ENCODE peak calls at places on chromosomes 2 and 18, in seven cellular contexts. One of them, this sample, is unnamed.

GRCh38 chr2:220504890-220505564 is 877.6 kb downstream of the SLC4A3 start:
- ATAC-seq in IMR-90: peak; percentile 94
- ATAC-seq in heart left ventricle: no peak
- ATAC-seq in right lobe of liver: no peak
- ATAC-seq in pancreas: peak; percentile 80
- ATAC-seq in upper lobe of right lung: peak; percentile 82
- ATAC-seq in CD8-positive, alpha-beta T cell: no peak
- ATAC-seq in this sample: no peak

GRCh38 chr2:130727286-130727924 is 1.5 kb upstream of the GPR148 start:
- ATAC-seq in IMR-90: peak; percentile 97
- ATAC-seq in heart left ventricle: peak; percentile 97
- ATAC-seq in right lobe of liver: peak; percentile 67
- ATAC-seq in pancreas: peak; percentile 96
- ATAC-seq in upper lobe of right lung: peak; percentile 94
- ATAC-seq in CD8-positive, alpha-beta T cell: peak; percentile 96
- ATAC-seq in this sample: peak; percentile 95

GRCh38 chr18:38413202-38413601 is 847.6 kb upstream of the CELF4 start:
- ATAC-seq in IMR-90: no peak
- ATAC-seq in heart left ventricle: no peak
- ATAC-seq in right lobe of liver: no peak
- ATAC-seq in pancreas: no peak
- ATAC-seq in upper lobe of right lung: peak; percentile 52
- ATAC-seq in CD8-positive, alpha-beta T cell: no peak
- ATAC-seq in this sample: no peak

GRCh38 chr18:8049147-8049546 is 482.0 kb downstream of the PTPRM start:
- ATAC-seq in IMR-90: peak; percentile 75
- ATAC-seq in heart left ventricle: no peak
- ATAC-seq in right lobe of liver: no peak
- ATAC-seq in pancreas: peak; percentile 43
- ATAC-seq in upper lobe of right lung: no peak
- ATAC-seq in CD8-positive, alpha-beta T cell: no peak
- ATAC-seq in this sample: no peak

GRCh38 chr2:48228345-48228684 is 301.6 kb upstream of the STON1 start:
- ATAC-seq in IMR-90: no peak
- ATAC-seq in heart left ventricle: no peak
- ATAC-seq in right lobe of liver: no peak
- ATAC-seq in pancreas: no peak
- ATAC-seq in upper lobe of right lung: no peak
- ATAC-seq in CD8-positive, alpha-beta T cell: no peak
- ATAC-seq in this sample: no peak

GRCh38 chr18:45637546-45638327 is 22.5 kb downstream of the SLC14A2 start:
- ATAC-seq in IMR-90: peak; percentile 49
- ATAC-seq in heart left ventricle: no peak
- ATAC-seq in right lobe of liver: no peak
- ATAC-seq in pancreas: no peak
- ATAC-seq in upper lobe of right lung: peak; percentile 35
- ATAC-seq in CD8-positive, alpha-beta T cell: no peak
- ATAC-seq in this sample: peak; percentile 92

GRCh38 chr2:182866095-182866460 is 359 bp downstream of the FRZB start:
- ATAC-seq in IMR-90: peak; percentile 22
- ATAC-seq in heart left ventricle: peak; percentile 40
- ATAC-seq in right lobe of liver: peak; percentile 8
- ATAC-seq in pancreas: no peak
- ATAC-seq in upper lobe of right lung: peak; percentile 42
- ATAC-seq in CD8-positive, alpha-beta T cell: no peak
- ATAC-seq in this sample: peak; percentile 32

GRCh38 chr18:12377556-12378553 is 828 bp upstream of the AFG3L2 start:
- ATAC-seq in IMR-90: peak; percentile 84
- ATAC-seq in heart left ventricle: no peak
- ATAC-seq in right lobe of liver: no peak
- ATAC-seq in pancreas: no peak
- ATAC-seq in upper lobe of right lung: no peak
- ATAC-seq in CD8-positive, alpha-beta T cell: no peak
- ATAC-seq in this sample: peak; percentile 91

GRCh38 chr2:150143087-150143536 is 344.4 kb downstream of the RND3 start:
- ATAC-seq in IMR-90: peak; percentile 21
- ATAC-seq in heart left ventricle: no peak
- ATAC-seq in right lobe of liver: no peak
- ATAC-seq in pancreas: no peak
- ATAC-seq in upper lobe of right lung: peak; percentile 91
- ATAC-seq in CD8-positive, alpha-beta T cell: no peak
- ATAC-seq in this sample: no peak

GRCh38 chr2:144904612-144905011 is 384.7 kb upstream of the ZEB2 start:
- ATAC-seq in IMR-90: no peak
- ATAC-seq in heart left ventricle: no peak
- ATAC-seq in right lobe of liver: no peak
- ATAC-seq in pancreas: no peak
- ATAC-seq in upper lobe of right lung: no peak
- ATAC-seq in CD8-positive, alpha-beta T cell: no peak
- ATAC-seq in this sample: no peak

GRCh38 chr18:56298935-56299334 is 339.5 kb downstream of the TXNL1 start:
- ATAC-seq in IMR-90: no peak
- ATAC-seq in heart left ventricle: no peak
- ATAC-seq in right lobe of liver: no peak
- ATAC-seq in pancreas: peak; percentile 47
- ATAC-seq in upper lobe of right lung: no peak
- ATAC-seq in CD8-positive, alpha-beta T cell: no peak
- ATAC-seq in this sample: no peak

GRCh38 chr18:596288-596881 is 403 bp upstream of the CLUL1 start:
- ATAC-seq in IMR-90: no peak
- ATAC-seq in heart left ventricle: peak; percentile 38
- ATAC-seq in right lobe of liver: peak; percentile 88
- ATAC-seq in pancreas: peak; percentile 94
- ATAC-seq in upper lobe of right lung: peak; percentile 91
- ATAC-seq in CD8-positive, alpha-beta T cell: peak; percentile 66
- ATAC-seq in this sample: no peak

GRCh38 chr2:171553858-171554257 is 31.6 kb downstream of the CYBRD1 start:
- ATAC-seq in IMR-90: no peak
- ATAC-seq in heart left ventricle: no peak
- ATAC-seq in right lobe of liver: peak; percentile 96
- ATAC-seq in pancreas: no peak
- ATAC-seq in upper lobe of right lung: peak; percentile 22
- ATAC-seq in CD8-positive, alpha-beta T cell: no peak
- ATAC-seq in this sample: no peak

GRCh38 chr2:118687698-118688097 is 159.8 kb downstream of the EN1 start:
- ATAC-seq in IMR-90: no peak
- ATAC-seq in heart left ventricle: peak; percentile 54
- ATAC-seq in right lobe of liver: no peak
- ATAC-seq in pancreas: no peak
- ATAC-seq in upper lobe of right lung: no peak
- ATAC-seq in CD8-positive, alpha-beta T cell: no peak
- ATAC-seq in this sample: no peak

GRCh38 chr18:34773961-34774754 is 64.1 kb downstream of the DTNA start:
- ATAC-seq in IMR-90: no peak
- ATAC-seq in heart left ventricle: peak; percentile 78
- ATAC-seq in right lobe of liver: no peak
- ATAC-seq in pancreas: peak; percentile 84
- ATAC-seq in upper lobe of right lung: peak; percentile 36
- ATAC-seq in CD8-positive, alpha-beta T cell: no peak
- ATAC-seq in this sample: peak; percentile 66

GRCh38 chr2:217057773-217058172 is 197.9 kb upstream of the TNP1 start:
- ATAC-seq in IMR-90: no peak
- ATAC-seq in heart left ventricle: no peak
- ATAC-seq in right lobe of liver: no peak
- ATAC-seq in pancreas: no peak
- ATAC-seq in upper lobe of right lung: no peak
- ATAC-seq in CD8-positive, alpha-beta T cell: no peak
- ATAC-seq in this sample: no peak

GRCh38 chr2:241843321-241844065 is 15.2 kb downstream of the PDCD1 start:
- ATAC-seq in IMR-90: no peak
- ATAC-seq in heart left ventricle: peak; percentile 4
- ATAC-seq in right lobe of liver: peak; percentile 12
- ATAC-seq in pancreas: no peak
- ATAC-seq in upper lobe of right lung: peak; percentile 3
- ATAC-seq in CD8-positive, alpha-beta T cell: no peak
- ATAC-seq in this sample: peak; percentile 14

GRCh38 chr18:59627414-59627813 is 69.8 kb downstream of the CCBE1 start:
- ATAC-seq in IMR-90: no peak
- ATAC-seq in heart left ventricle: peak; percentile 31
- ATAC-seq in right lobe of liver: no peak
- ATAC-seq in pancreas: no peak
- ATAC-seq in upper lobe of right lung: no peak
- ATAC-seq in CD8-positive, alpha-beta T cell: no peak
- ATAC-seq in this sample: no peak

GRCh38 chr2:169107645-169108044 is 38.3 kb downstream of the DHRS9 start:
- ATAC-seq in IMR-90: no peak
- ATAC-seq in heart left ventricle: peak; percentile 40
- ATAC-seq in right lobe of liver: peak; percentile 34
- ATAC-seq in pancreas: no peak
- ATAC-seq in upper lobe of right lung: peak; percentile 17
- ATAC-seq in CD8-positive, alpha-beta T cell: peak; percentile 87
- ATAC-seq in this sample: no peak

GRCh38 chr2:15556311-15556930 is 4.7 kb downstream of the NBAS start:
- ATAC-seq in IMR-90: no peak
- ATAC-seq in heart left ventricle: no peak
- ATAC-seq in right lobe of liver: no peak
- ATAC-seq in pancreas: no peak
- ATAC-seq in upper lobe of right lung: no peak
- ATAC-seq in CD8-positive, alpha-beta T cell: no peak
- ATAC-seq in this sample: no peak

GRCh38 chr2:106572541-106573148 is 85.5 kb downstream of the CD8B2 start:
- ATAC-seq in IMR-90: no peak
- ATAC-seq in heart left ventricle: no peak
- ATAC-seq in right lobe of liver: no peak
- ATAC-seq in pancreas: no peak
- ATAC-seq in upper lobe of right lung: no peak
- ATAC-seq in CD8-positive, alpha-beta T cell: no peak
- ATAC-seq in this sample: no peak
- TF ChIP-seq CTCF in IMR-90: peak; percentile 27
- TF ChIP-seq CTCF in heart left ventricle: no peak
- TF ChIP-seq CTCF in right lobe of liver: peak; percentile 60
- TF ChIP-seq CTCF in pancreas: no peak
- TF ChIP-seq CTCF in upper lobe of right lung: peak; percentile 42
- TF ChIP-seq CTCF in CD8-positive, alpha-beta T cell: no peak
- TF ChIP-seq CTCF in this sample: no peak

GRCh38 chr2:224901121-224901676 is 141.1 kb downstream of the DOCK10 start:
- ATAC-seq in IMR-90: no peak
- ATAC-seq in heart left ventricle: no peak
- ATAC-seq in right lobe of liver: no peak
- ATAC-seq in pancreas: peak; percentile 65
- ATAC-seq in upper lobe of right lung: no peak
- ATAC-seq in CD8-positive, alpha-beta T cell: no peak
- ATAC-seq in this sample: no peak
- H3K4me3 ChIP-seq in IMR-90: no peak overlapping the region
- H3K4me3 ChIP-seq in heart left ventricle: no peak overlapping the region
- H3K4me3 ChIP-seq in right lobe of liver: no peak overlapping the region
- H3K4me3 ChIP-seq in pancreas: no peak overlapping the region
- H3K4me3 ChIP-seq in upper lobe of right lung: no peak overlapping the region
- H3K4me3 ChIP-seq in CD8-positive, alpha-beta T cell: no peak overlapping the region
- H3K4me3 ChIP-seq in this sample: no peak overlapping the region

DNA sequence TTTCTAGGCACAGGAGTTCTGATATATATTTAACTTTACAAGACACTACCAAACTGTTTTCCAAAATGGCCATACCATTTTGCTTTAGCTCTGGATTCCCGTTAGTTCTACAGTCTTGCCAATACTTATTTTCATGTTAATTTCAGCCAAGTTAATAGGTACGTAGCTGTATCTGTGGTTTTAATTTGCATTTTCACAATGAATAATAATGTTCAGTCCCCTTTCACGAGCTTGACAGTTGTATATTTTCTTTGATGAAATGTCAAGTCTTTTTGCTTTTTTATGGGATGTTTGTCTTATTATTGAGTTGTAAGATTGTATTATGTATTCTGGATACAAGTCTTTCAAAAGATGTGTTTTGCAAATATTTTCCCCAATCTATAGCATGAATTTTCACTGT is 50.6 kb upstream of the GALNT5 start:
- ATAC-seq in IMR-90: no peak
- ATAC-seq in heart left ventricle: no peak
- ATAC-seq in right lobe of liver: no peak
- ATAC-seq in pancreas: no peak
- ATAC-seq in upper lobe of right lung: no peak
- ATAC-seq in CD8-positive, alpha-beta T cell: no peak
- ATAC-seq in this sample: no peak
- TF ChIP-seq CTCF in IMR-90: no peak
- TF ChIP-seq CTCF in heart left ventricle: no peak
- TF ChIP-seq CTCF in right lobe of liver: no peak
- TF ChIP-seq CTCF in pancreas: no peak
- TF ChIP-seq CTCF in upper lobe of right lung: no peak
- TF ChIP-seq CTCF in CD8-positive, alpha-beta T cell: no peak
- TF ChIP-seq CTCF in this sample: no peak

GRCh38 chr18:48798334-48799197 is 152.2 kb downstream of the SMAD7 start:
- ATAC-seq in IMR-90: no peak
- ATAC-seq in heart left ventricle: peak; percentile 35
- ATAC-seq in right lobe of liver: no peak
- ATAC-seq in pancreas: no peak
- ATAC-seq in upper lobe of right lung: no peak
- ATAC-seq in CD8-positive, alpha-beta T cell: no peak
- ATAC-seq in this sample: no peak
- H3K4me3 ChIP-seq in IMR-90: no peak overlapping the region
- H3K4me3 ChIP-seq in heart left ventricle: no peak overlapping the region
- H3K4me3 ChIP-seq in right lobe of liver: no peak overlapping the region
- H3K4me3 ChIP-seq in pancreas: no peak overlapping the region
- H3K4me3 ChIP-seq in upper lobe of right lung: no peak overlapping the region
- H3K4me3 ChIP-seq in CD8-positive, alpha-beta T cell: no peak overlapping the region
- H3K4me3 ChIP-seq in this sample: no peak overlapping the region

DNA sequence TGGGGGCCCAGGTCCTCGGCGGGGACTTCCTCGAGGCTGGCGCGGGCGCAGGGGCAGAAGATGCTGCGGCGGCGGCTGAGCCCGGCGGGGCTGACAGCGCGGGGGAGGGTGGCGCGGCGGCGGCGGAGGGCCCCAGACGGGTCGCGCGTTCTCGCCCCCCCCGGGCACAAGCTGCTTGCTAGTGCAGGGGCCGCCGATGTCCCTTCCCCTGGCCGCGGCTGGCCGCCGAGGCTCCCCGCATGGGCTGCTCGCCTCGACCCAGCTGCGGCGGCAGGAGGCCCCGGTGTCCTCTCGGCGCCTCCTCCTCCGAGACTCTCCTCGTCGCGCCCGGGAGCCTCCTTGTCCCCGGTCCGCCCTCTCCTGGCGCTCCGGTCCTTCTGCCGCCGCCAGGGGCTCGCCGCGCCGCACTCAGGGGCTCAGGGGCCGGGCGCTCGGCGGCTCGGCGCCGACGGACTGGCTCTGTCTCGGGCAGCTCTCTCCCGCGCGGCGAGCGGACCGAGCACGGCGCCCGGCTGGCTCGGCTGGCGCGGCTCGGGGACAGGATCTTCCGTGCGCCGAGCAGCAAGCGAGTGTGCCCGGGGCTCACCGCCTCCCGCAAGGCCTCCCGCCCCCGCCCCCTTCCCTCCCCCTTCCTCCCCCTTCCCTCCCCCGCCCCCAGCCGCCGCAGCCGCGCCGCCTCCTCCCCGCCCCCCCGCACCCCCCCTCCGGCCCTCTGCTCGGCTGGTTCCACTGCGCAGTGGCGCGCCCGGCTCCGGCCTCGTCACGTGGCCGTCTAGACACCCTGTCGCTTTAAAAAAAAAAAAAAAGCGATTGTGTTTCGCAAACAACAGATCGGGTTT is 902 bp upstream of the SMAD7 start:
- ATAC-seq in IMR-90: peak; percentile 41
- ATAC-seq in heart left ventricle: peak; percentile 74
- ATAC-seq in right lobe of liver: peak; percentile 72
- ATAC-seq in pancreas: peak; percentile 81
- ATAC-seq in upper lobe of right lung: peak; percentile 73
- ATAC-seq in CD8-positive, alpha-beta T cell: peak; percentile 35
- ATAC-seq in this sample: peak; percentile 63
- TF ChIP-seq CTCF in IMR-90: peak; percentile 31
- TF ChIP-seq CTCF in heart left ventricle: no peak
- TF ChIP-seq CTCF in right lobe of liver: peak; percentile 13
- TF ChIP-seq CTCF in pancreas: peak; percentile 10
- TF ChIP-seq CTCF in upper lobe of right lung: no peak
- TF ChIP-seq CTCF in CD8-positive, alpha-beta T cell: no peak
- TF ChIP-seq CTCF in this sample: peak; percentile 49

GRCh38 chr2:224982226-224982625 is 60.0 kb downstream of the DOCK10 start:
- ATAC-seq in IMR-90: no peak
- ATAC-seq in heart left ventricle: peak; percentile 54
- ATAC-seq in right lobe of liver: no peak
- ATAC-seq in pancreas: peak; percentile 60
- ATAC-seq in upper lobe of right lung: no peak
- ATAC-seq in CD8-positive, alpha-beta T cell: no peak
- ATAC-seq in this sample: no peak
- H3K4me3 ChIP-seq in IMR-90: no peak overlapping the region
- H3K4me3 ChIP-seq in heart left ventricle: peak overlapping the region; percentile 32
- H3K4me3 ChIP-seq in right lobe of liver: no peak overlapping the region
- H3K4me3 ChIP-seq in pancreas: no peak overlapping the region
- H3K4me3 ChIP-seq in upper lobe of right lung: peak overlapping the region; percentile 28
- H3K4me3 ChIP-seq in CD8-positive, alpha-beta T cell: no peak overlapping the region
- H3K4me3 ChIP-seq in this sample: peak overlapping the region; percentile 37

This sample was measured in gastroesophageal sphincter.